ENCODE peak calls at places on chromosome 19, in eight cellular contexts. C is breast epithelium, X is prostate gland, W is left ventricle myocardium inferior, H is cardiac muscle cell, J is GM04504, K is globus pallidus, D is testis. S is an unnamed sample.

GRCh38 chr19:46913852-46914430 is 53.1 kb downstream of the ARHGAP35 start:
- DNase-seq in C (no peak), X (no peak), W (no peak), H (no peak), J (no peak), K (no peak), D (no peak), S (no peak)

GRCh38 chr19:28710278-28710677 is 502.7 kb downstream of the UQCRFS1 start:
- DNase-seq in C (no peak), X (no peak), W (no peak), H (peak), J (peak), K (peak), D (no peak), S (no peak)

GRCh38 chr19:31372245-31372781 is 23.1 kb upstream of the TSHZ3 start:
- DNase-seq in C (no peak), X (no peak), W (no peak), H (no peak), J (no peak), K (no peak), D (no peak), S (no peak)

GRCh38 chr19:45182758-45183157 is 4.2 kb downstream of the BLOC1S3 start:
- DNase-seq in C (no peak), X (no peak), W (no peak), H (no peak), J (no peak), K (no peak), D (no peak), S (no peak)

GRCh38 chr19:13732337-13732736 is 32.0 kb upstream of the MRI1 start:
- DNase-seq in C (no peak), X (no peak), W (no peak), H (no peak), J (no peak), K (no peak), D (no peak), S (no peak)

GRCh38 chr19:42313096-42313839 is at the start of gene TMEM145:
- DNase-seq in C (no peak), X (peak), W (no peak), H (peak), J (no peak), K (peak), D (peak), S (no peak)

GRCh38 chr19:46786236-46787039 is 2.0 kb downstream of the SLC1A5 start:
- DNase-seq in C (peak), X (peak), W (peak), H (peak), J (peak), K (peak), D (peak), S (peak)

GRCh38 chr19:10166046-10166445 is 28.7 kb downstream of the DNMT1 start:
- DNase-seq in C (no peak), X (no peak), W (no peak), H (no peak), J (no peak), K (no peak), D (no peak), S (no peak)

GRCh38 chr19:7968796-7969559 is 25.5 kb upstream of the TIMM44 start:
- DNase-seq in C (no peak), X (no peak), W (no peak), H (no peak), J (no peak), K (no peak), D (no peak), S (no peak)

GRCh38 chr19:20367811-20368294 is 197.7 kb downstream of the ZNF737 start:
- DNase-seq in C (no peak), X (peak), W (no peak), H (no peak), J (no peak), K (no peak), D (peak), S (no peak)

GRCh38 chr19:15498156-15498858 is 10.0 kb upstream of the CYP4F22 start:
- DNase-seq in C (no peak), X (peak), W (no peak), H (no peak), J (no peak), K (no peak), D (no peak), S (no peak)

GRCh38 chr19:10290439-10290875 is 705 bp downstream of the ICAM5 start:
- DNase-seq in C (no peak), X (no peak), W (no peak), H (no peak), J (no peak), K (no peak), D (no peak), S (no peak)

GRCh38 chr19:41025871-41026270 is 34.8 kb downstream of the CYP2B6 start:
- DNase-seq in C (no peak), X (no peak), W (no peak), H (no peak), J (no peak), K (no peak), D (no peak), S (no peak)

GRCh38 chr19:41351339-41352245 is 2.1 kb downstream of the TGFB1 start:
- DNase-seq in C (no peak), X (no peak), W (peak), H (peak), J (no peak), K (no peak), D (peak), S (peak)

GRCh38 chr19:18408053-18408476 is 10.6 kb upstream of the LRRC25 start:
- DNase-seq in C (no peak), X (no peak), W (no peak), H (no peak), J (no peak), K (no peak), D (no peak), S (peak)

GRCh38 chr19:34188388-34188787 is 16.1 kb downstream of the LSM14A start:
- DNase-seq in C (no peak), X (no peak), W (no peak), H (peak), J (no peak), K (no peak), D (no peak), S (no peak)

GRCh38 chr19:44530777-44531176 is 1.3 kb upstream of the CEACAM20 start:
- DNase-seq in C (no peak), X (no peak), W (no peak), H (peak), J (no peak), K (no peak), D (no peak), S (no peak)

GRCh38 chr19:50500060-50500752 is 10.8 kb downstream of the JOSD2 start:
- DNase-seq in C (no peak), X (no peak), W (peak), H (no peak), J (no peak), K (peak), D (no peak), S (peak)

GRCh38 chr19:33401683-33402420 is 28.3 kb downstream of the CEBPG start:
- DNase-seq in C (no peak), X (no peak), W (no peak), H (no peak), J (no peak), K (no peak), D (no peak), S (peak)